ENCODE peak calls at places on chromosomes 13 and 19, in four cellular contexts. One of them, this sample, is unnamed.

GRCh38 chr13:55654243-55654642 is 1486.5 kb upstream of the PRR20A start:
- DNase-seq in activated naive CD4-positive, alpha-beta T cell treated with anti-CD3 and anti-CD28 coated beads for 36 hours: no peak
- DNase-seq in HCEC 1CT: no peak
- DNase-seq in left colon: no peak
- DNase-seq in this sample: no peak

GRCh38 chr19:19224852-19225494 is 13.2 kb downstream of the NCAN start:
- DNase-seq in HCEC 1CT: peak; percentile 42
- DNase-seq in activated naive CD4-positive, alpha-beta T cell treated with anti-CD3 and anti-CD28 coated beads for 36 hours: peak; percentile 81
- DNase-seq in left colon: peak; percentile 87
- DNase-seq in this sample: peak; percentile 79

GRCh38 chr19:18460313-18460712 is 22.4 kb upstream of the ISYNA1 start:
- DNase-seq in HCEC 1CT: peak; percentile 72
- DNase-seq in left colon: peak; percentile 53
- DNase-seq in activated naive CD4-positive, alpha-beta T cell treated with anti-CD3 and anti-CD28 coated beads for 36 hours: no peak
- DNase-seq in this sample: peak; percentile 81

GRCh38 chr19:18290250-18291018 is 9.0 kb upstream of the JUND start:
- DNase-seq in left colon: peak; percentile 62
- DNase-seq in activated naive CD4-positive, alpha-beta T cell treated with anti-CD3 and anti-CD28 coated beads for 36 hours: peak; percentile 96
- DNase-seq in HCEC 1CT: no peak
- DNase-seq in this sample: peak; percentile 49

GRCh38 chr13:77946522-77946921 is 27.9 kb upstream of the EDNRB start:
- DNase-seq in activated naive CD4-positive, alpha-beta T cell treated with anti-CD3 and anti-CD28 coated beads for 36 hours: no peak
- DNase-seq in left colon: no peak
- DNase-seq in HCEC 1CT: no peak
- DNase-seq in this sample: no peak

GRCh38 chr13:23695711-23696512 is 125.7 kb downstream of the TNFRSF19 start:
- DNase-seq in HCEC 1CT: no peak
- DNase-seq in activated naive CD4-positive, alpha-beta T cell treated with anti-CD3 and anti-CD28 coated beads for 36 hours: peak; percentile 70
- DNase-seq in left colon: peak; percentile 63
- DNase-seq in this sample: no peak

GRCh38 chr19:33301900-33302174 is 497 bp downstream of the CEBPA start:
- DNase-seq in HCEC 1CT: no peak
- DNase-seq in activated naive CD4-positive, alpha-beta T cell treated with anti-CD3 and anti-CD28 coated beads for 36 hours: no peak
- DNase-seq in left colon: no peak
- DNase-seq in this sample: no peak

GRCh38 chr19:17281391-17282304 is at the start of gene ANKLE1:
- DNase-seq in activated naive CD4-positive, alpha-beta T cell treated with anti-CD3 and anti-CD28 coated beads for 36 hours: peak; percentile 54
- DNase-seq in left colon: peak; percentile 53
- DNase-seq in HCEC 1CT: no peak
- DNase-seq in this sample: no peak

GRCh38 chr19:2321565-2322283 is 6.7 kb downstream of the LSM7 start:
- DNase-seq in activated naive CD4-positive, alpha-beta T cell treated with anti-CD3 and anti-CD28 coated beads for 36 hours: no peak
- DNase-seq in HCEC 1CT: no peak
- DNase-seq in left colon: no peak
- DNase-seq in this sample: no peak

GRCh38 chr13:109880371-109881346 is 94.3 kb upstream of the IRS2 start:
- DNase-seq in left colon: no peak
- DNase-seq in HCEC 1CT: no peak
- DNase-seq in activated naive CD4-positive, alpha-beta T cell treated with anti-CD3 and anti-CD28 coated beads for 36 hours: no peak
- DNase-seq in this sample: no peak

GRCh38 chr13:79030513-79030912 is 371.6 kb upstream of the OBI1 start:
- DNase-seq in left colon: no peak
- DNase-seq in activated naive CD4-positive, alpha-beta T cell treated with anti-CD3 and anti-CD28 coated beads for 36 hours: no peak
- DNase-seq in HCEC 1CT: no peak
- DNase-seq in this sample: no peak

GRCh38 chr19:12983561-12984142 is 11.6 kb upstream of the NFIX start:
- DNase-seq in activated naive CD4-positive, alpha-beta T cell treated with anti-CD3 and anti-CD28 coated beads for 36 hours: peak; percentile 81
- DNase-seq in HCEC 1CT: peak; percentile 55
- DNase-seq in left colon: peak; percentile 86
- DNase-seq in this sample: peak; percentile 64

GRCh38 chr19:56107626-56108351 is 13.3 kb downstream of the ZNF787 start:
- DNase-seq in HCEC 1CT: no peak
- DNase-seq in left colon: peak; percentile 62
- DNase-seq in activated naive CD4-positive, alpha-beta T cell treated with anti-CD3 and anti-CD28 coated beads for 36 hours: no peak
- DNase-seq in this sample: no peak

GRCh38 chr13:49093376-49093775 is 117.7 kb downstream of the FNDC3A start:
- DNase-seq in activated naive CD4-positive, alpha-beta T cell treated with anti-CD3 and anti-CD28 coated beads for 36 hours: no peak
- DNase-seq in left colon: no peak
- DNase-seq in HCEC 1CT: no peak
- DNase-seq in this sample: no peak

GRCh38 chr13:112053744-112054615 is 13.0 kb upstream of the SOX1 start:
- DNase-seq in HCEC 1CT: no peak
- DNase-seq in left colon: no peak
- DNase-seq in activated naive CD4-positive, alpha-beta T cell treated with anti-CD3 and anti-CD28 coated beads for 36 hours: no peak
- DNase-seq in this sample: no peak

GRCh38 chr19:6572217-6572616 is 18.7 kb downstream of the CD70 start:
- DNase-seq in left colon: no peak
- DNase-seq in HCEC 1CT: no peak
- DNase-seq in activated naive CD4-positive, alpha-beta T cell treated with anti-CD3 and anti-CD28 coated beads for 36 hours: no peak
- DNase-seq in this sample: peak; percentile 63

GRCh38 chr19:15324791-15325519 is 7.4 kb downstream of the BRD4 start:
- DNase-seq in HCEC 1CT: no peak
- DNase-seq in left colon: no peak
- DNase-seq in activated naive CD4-positive, alpha-beta T cell treated with anti-CD3 and anti-CD28 coated beads for 36 hours: peak; percentile 26
- DNase-seq in this sample: peak; percentile 40

GRCh38 chr19:18141031-18141430 is 11.9 kb upstream of the PIK3R2 start:
- DNase-seq in HCEC 1CT: peak; percentile 26
- DNase-seq in activated naive CD4-positive, alpha-beta T cell treated with anti-CD3 and anti-CD28 coated beads for 36 hours: no peak
- DNase-seq in left colon: no peak
- DNase-seq in this sample: no peak

GRCh38 chr19:17089238-17089637 is 13.7 kb downstream of the MYO9B start:
- DNase-seq in HCEC 1CT: peak; percentile 86
- DNase-seq in left colon: no peak
- DNase-seq in activated naive CD4-positive, alpha-beta T cell treated with anti-CD3 and anti-CD28 coated beads for 36 hours: no peak
- DNase-seq in this sample: no peak

GRCh38 chr13:29556742-29557141 is 38.7 kb downstream of the SLC7A1 start:
- DNase-seq in HCEC 1CT: no peak
- DNase-seq in left colon: no peak
- DNase-seq in activated naive CD4-positive, alpha-beta T cell treated with anti-CD3 and anti-CD28 coated beads for 36 hours: no peak
- DNase-seq in this sample: no peak

GRCh38 chr13:25453966-25454365 is 82.2 kb downstream of the ATP8A2 start:
- DNase-seq in left colon: no peak
- DNase-seq in activated naive CD4-positive, alpha-beta T cell treated with anti-CD3 and anti-CD28 coated beads for 36 hours: no peak
- DNase-seq in HCEC 1CT: no peak
- DNase-seq in this sample: no peak

GRCh38 chr19:35462476-35462953 is 14.5 kb downstream of the FFAR2 start:
- DNase-seq in left colon: no peak
- DNase-seq in HCEC 1CT: no peak
- DNase-seq in activated naive CD4-positive, alpha-beta T cell treated with anti-CD3 and anti-CD28 coated beads for 36 hours: peak; percentile 59
- DNase-seq in this sample: peak; percentile 24

GRCh38 chr19:1168877-1169791 is 4.9 kb downstream of the SBNO2 start:
- DNase-seq in HCEC 1CT: peak; percentile 87
- DNase-seq in left colon: no peak
- DNase-seq in activated naive CD4-positive, alpha-beta T cell treated with anti-CD3 and anti-CD28 coated beads for 36 hours: no peak
- DNase-seq in this sample: peak; percentile 85

GRCh38 chr13:110134801-110135200 is 172.2 kb downstream of the COL4A1 start:
- DNase-seq in activated naive CD4-positive, alpha-beta T cell treated with anti-CD3 and anti-CD28 coated beads for 36 hours: no peak
- DNase-seq in left colon: no peak
- DNase-seq in HCEC 1CT: no peak
- DNase-seq in this sample: peak; percentile 74

This sample was measured in adrenal gland.